ENCODE peak calls at places on chromosomes 16 and 17, in four cellular contexts. N is activated naive CD8-positive, alpha-beta T cell treated with anti-CD3 and anti-CD28 coated beads, Interleukin-2, amount 50 U/mL, for 24 hours; B is transverse colon; T is activated CD4-positive, alpha-beta T cell treated with anti-CD3 and anti-CD28 coated beads for 24 hours. F is an unnamed sample.

GRCh38 chr17:17609121-17609520 is 17.6 kb upstream of the PEMT start:
- DNase-seq in T (no peak), N (no peak), B (no peak), F (no peak)

GRCh38 chr16:29011112-29011511 is 26.3 kb downstream of the LAT start:
- DNase-seq in T (no peak), N (no peak), B (no peak), F (no peak)

GRCh38 chr16:66335704-66336329 is 30.7 kb upstream of the CDH5 start:
- DNase-seq in B (peak), N (no peak), T (no peak), F (peak)

GRCh38 chr17:27327871-27328270 is 34.0 kb downstream of the WSB1 start:
- DNase-seq in N (no peak), T (no peak), B (no peak), F (no peak)

GRCh38 chr17:47204722-47205418 is 4.3 kb upstream of the MYL4 start:
- DNase-seq in B (no peak), N (peak), T (no peak), F (no peak)

GRCh38 chr17:72125742-72126141 is 4.9 kb downstream of the SOX9 start:
- DNase-seq in B (no peak), N (no peak), T (no peak), F (no peak)

GRCh38 chr17:75525806-75526554 is 483 bp downstream of the LLGL2 start:
- DNase-seq in T (no peak), N (no peak), B (peak), F (no peak)

GRCh38 chr17:39820541-39820940 is 43.6 kb downstream of the IKZF3 start:
- DNase-seq in B (no peak), T (no peak), N (no peak), F (no peak)

GRCh38 chr16:69199382-69199781 is 12.4 kb downstream of the SNTB2 start:
- DNase-seq in T (no peak), B (no peak), N (no peak), F (no peak)

GRCh38 chr16:56357291-56357764 is 68.0 kb downstream of the AMFR start:
- DNase-seq in N (no peak), T (no peak), B (peak), F (no peak)

GRCh38 chr16:24539850-24540484 is 601 bp downstream of the RBBP6 start:
- DNase-seq in N (peak), T (peak), B (peak), F (no peak)

GRCh38 chr17:80104321-80104955 is 3.1 kb downstream of the GAA start:
- DNase-seq in T (no peak), N (no peak), B (no peak), F (no peak)

GRCh38 chr17:61467416-61468262 is 15.4 kb downstream of the TBX4 start:
- DNase-seq in B (peak), T (no peak), N (no peak), F (no peak)

GRCh38 chr17:33086878-33087277 is 95.2 kb downstream of the SPACA3 start:
- DNase-seq in N (no peak), B (no peak), T (no peak), F (no peak)

GRCh38 chr17:5122586-5123342 is 6.9 kb downstream of the USP6 start:
- DNase-seq in B (peak), N (no peak), T (no peak), F (no peak)

GRCh38 chr16:2507052-2507678 is 6.6 kb upstream of the ATP6V0C start:
- DNase-seq in N (no peak), T (no peak), B (peak), F (no peak)

GRCh38 chr17:78645421-78646295 is 68.5 kb upstream of the DNAH17 start:
- DNase-seq in B (peak), N (peak), T (peak), F (no peak)

F was measured in NCI-H1930.